ENCODE peak calls at places on chromosome 16, in eight cellular contexts. H is fibroblast of pulmonary artery, B is HT-29, I is left ventricle myocardium superior, Y is AG04449, V is fibroblast of lung, S is HS-5, F is AG08395. U is an unnamed sample.
A peak's percentile ranks its signal among the peaks of the same experiment; 100 is the strongest.

GRCh38 chr16:50925758-50926357 is 184.0 kb downstream of the CYLD start:
- DNase-seq in H (peak; percentile 1), B (no peak), I (no peak), Y (no peak), V (no peak), S (no peak), F (no peak), U (no peak)

GRCh38 chr16:31871510-31871909 is 2.1 kb upstream of the ZNF267 start:
- DNase-seq in H (no peak), B (no peak), I (no peak), Y (no peak), V (no peak), S (no peak), F (no peak), U (no peak)

GRCh38 chr16:48435906-48436305 is 50.7 kb upstream of the SIAH1 start:
- DNase-seq in H (no peak), B (no peak), I (no peak), Y (no peak), V (no peak), S (no peak), F (no peak), U (no peak)

GRCh38 chr16:88770459-88771293 is 14.3 kb downstream of the PIEZO1 start:
- DNase-seq in H (peak; percentile 56), B (peak; percentile 91), I (peak; percentile 69), Y (no peak), V (peak; percentile 97), S (no peak), F (peak; percentile 36), U (no peak)

GRCh38 chr16:80526418-80527061 is 14.3 kb upstream of the DYNLRB2 start:
- DNase-seq in H (peak; percentile 76), B (peak; percentile 74), I (no peak), Y (no peak), V (peak; percentile 69), S (peak; percentile 13), F (peak; percentile 67), U (peak; percentile 29)

GRCh38 chr16:10571354-10571753 is 9.0 kb downstream of the EMP2 start:
- DNase-seq in H (no peak), B (no peak), I (no peak), Y (no peak), V (no peak), S (no peak), F (no peak), U (no peak)

GRCh38 chr16:83653785-83654184 is 154.0 kb upstream of the HSBP1 start:
- DNase-seq in H (peak; percentile 51), B (no peak), I (no peak), Y (peak; percentile 21), V (no peak), S (peak; percentile 26), F (peak; percentile 33), U (no peak)

GRCh38 chr16:30658731-30659506 is 688 bp downstream of the FBRS start:
- DNase-seq in H (peak; percentile 98), B (peak; percentile 97), I (peak; percentile 86), Y (peak; percentile 85), V (peak; percentile 98), S (peak; percentile 91), F (peak; percentile 88), U (no peak)

GRCh38 chr16:23131436-23131835 is 17.8 kb downstream of the USP31 start:
- DNase-seq in H (no peak), B (no peak), I (no peak), Y (no peak), V (no peak), S (no peak), F (no peak), U (no peak)

GRCh38 chr16:66373667-66374066 is 7.2 kb downstream of the CDH5 start:
- DNase-seq in H (no peak), B (no peak), I (no peak), Y (no peak), V (no peak), S (no peak), F (no peak), U (no peak)

GRCh38 chr16:69179255-69180010 is 7.5 kb upstream of the SNTB2 start:
- DNase-seq in H (peak; percentile 93), B (no peak), I (peak; percentile 69), Y (peak; percentile 54), V (peak; percentile 99), S (no peak), F (peak; percentile 68), U (no peak)

GRCh38 chr16:89575247-89576172 is at the start of gene CPNE7:
- DNase-seq in H (no peak), B (no peak), I (no peak), Y (no peak), V (no peak), S (no peak), F (no peak), U (no peak)

GRCh38 chr16:49635591-49636581 is 220.0 kb downstream of the ZNF423 start:
- DNase-seq in H (no peak), B (no peak), I (no peak), Y (no peak), V (no peak), S (no peak), F (no peak), U (no peak)

GRCh38 chr16:1193143-1193824 is 31.8 kb downstream of the TPSG1 start:
- DNase-seq in H (no peak), B (peak; percentile 48), I (no peak), Y (no peak), V (no peak), S (no peak), F (no peak), U (no peak)

GRCh38 chr16:81888520-81889394 is 109.7 kb downstream of the PLCG2 start:
- DNase-seq in H (no peak), B (no peak), I (no peak), Y (no peak), V (peak; percentile 46), S (no peak), F (no peak), U (no peak)

GRCh38 chr16:85210423-85211169 is 98.3 kb upstream of the CIBAR2 start:
- DNase-seq in H (peak; percentile 82), B (no peak), I (peak; percentile 20), Y (no peak), V (peak; percentile 86), S (peak; percentile 30), F (peak; percentile 79), U (no peak)

GRCh38 chr16:79767597-79768280 is 167.2 kb upstream of the MAF start:
- DNase-seq in H (peak; percentile 13), B (peak; percentile 15), I (peak; percentile 37), Y (no peak), V (peak; percentile 64), S (no peak), F (peak; percentile 31), U (no peak)

GRCh38 chr16:4109250-4109736 is 6.9 kb downstream of the ADCY9 start:
- DNase-seq in H (no peak), B (no peak), I (no peak), Y (no peak), V (no peak), S (no peak), F (no peak), U (no peak)

GRCh38 chr16:2459647-2460390 is at the start of gene TEDC2:
- DNase-seq in H (peak; percentile 89), B (peak; percentile 96), I (peak; percentile 99), Y (peak; percentile 38), V (peak; percentile 87), S (peak; percentile 69), F (peak; percentile 99), U (peak; percentile 95)

GRCh38 chr16:69526831-69527655 is 38.7 kb upstream of the NFAT5 start:
- DNase-seq in H (no peak), B (no peak), I (no peak), Y (no peak), V (no peak), S (no peak), F (no peak), U (no peak)

GRCh38 chr16:64907844-64908243 is 214.0 kb downstream of the CDH11 start:
- DNase-seq in H (peak; percentile 19), B (no peak), I (no peak), Y (no peak), V (peak; percentile 21), S (no peak), F (no peak), U (no peak)

GRCh38 chr16:67278773-67279295 is 498 bp upstream of the PLEKHG4 start:
- DNase-seq in H (no peak), B (peak; percentile 53), I (peak; percentile 28), Y (no peak), V (no peak), S (no peak), F (peak; percentile 42), U (no peak)

GRCh38 chr16:878071-878784 is 77.7 kb upstream of the GNG13 start:
- DNase-seq in H (no peak), B (no peak), I (peak; percentile 18), Y (no peak), V (no peak), S (no peak), F (no peak), U (peak; percentile 9)

GRCh38 chr16:75420987-75421819 is 12.1 kb downstream of the CFDP1 start:
- DNase-seq in H (peak; percentile 76), B (peak; percentile 62), I (peak; percentile 88), Y (no peak), V (peak; percentile 56), S (no peak), F (peak; percentile 29), U (no peak)

GRCh38 chr16:47523342-47524006 is 62.3 kb downstream of the PHKB start:
- DNase-seq in H (no peak), B (peak; percentile 15), I (no peak), Y (no peak), V (no peak), S (no peak), F (no peak), U (no peak)

GRCh38 chr16:82638095-82638798 is 11.5 kb downstream of the CDH13 start:
- DNase-seq in H (peak; percentile 91), B (no peak), I (no peak), Y (no peak), V (peak; percentile 83), S (no peak), F (no peak), U (no peak)

GRCh38 chr16:53893731-53894435 is 189.9 kb downstream of the FTO start:
- DNase-seq in H (peak; percentile 59), B (no peak), I (peak; percentile 33), Y (no peak), V (peak; percentile 78), S (peak; percentile 61), F (peak; percentile 43), U (no peak)

GRCh38 chr16:31452631-31453106 is 6.6 kb upstream of the ARMC5 start:
- DNase-seq in H (peak; percentile 92), B (no peak), I (no peak), Y (peak; percentile 82), V (peak; percentile 93), S (peak; percentile 82), F (peak; percentile 81), U (no peak)

GRCh38 chr16:14560523-14560922 is 69.5 kb downstream of the PARN start:
- DNase-seq in H (peak; percentile 46), B (no peak), I (no peak), Y (no peak), V (no peak), S (no peak), F (no peak), U (no peak)

GRCh38 chr16:9258423-9259051 is 167.1 kb downstream of the HAPSTR1 start:
- DNase-seq in H (peak; percentile 3), B (peak; percentile 61), I (peak; percentile 29), Y (no peak), V (peak; percentile 5), S (no peak), F (peak; percentile 6), U (no peak)

GRCh38 chr16:54649846-54650245 is 280.8 kb upstream of the IRX5 start:
- DNase-seq in H (no peak), B (no peak), I (no peak), Y (no peak), V (no peak), S (no peak), F (no peak), U (no peak)

GRCh38 chr16:75555213-75555706 is 792 bp downstream of the TMEM231 start:
- DNase-seq in H (peak; percentile 92), B (peak; percentile 79), I (peak; percentile 84), Y (peak; percentile 47), V (peak; percentile 91), S (peak; percentile 93), F (peak; percentile 94), U (no peak)

GRCh38 chr16:11877374-11877773 is 26.0 kb upstream of the RSL1D1 start:
- DNase-seq in H (peak; percentile 41), B (no peak), I (no peak), Y (no peak), V (peak; percentile 15), S (no peak), F (no peak), U (no peak)

GRCh38 chr16:47374629-47375028 is 86.2 kb downstream of the ITFG1 start:
- DNase-seq in H (no peak), B (no peak), I (no peak), Y (peak; percentile 12), V (peak; percentile 52), S (no peak), F (no peak), U (no peak)